ENCODE peak calls at places on chromosomes 3 and 15, in four cellular contexts. Q is epithelial cell of esophagus, S is HS-5, R is transverse colon. V is an unnamed sample.

GRCh38 chr3:19348929-19349564 is 200.7 kb downstream of the KCNH8 start:
- DNase-seq in Q (peak; percentile 56), S (no peak), R (no peak), V (no peak)

GRCh38 chr15:46892621-46893160 is 824.6 kb upstream of the SEMA6D start:
- DNase-seq in Q (peak; percentile 56), S (peak; percentile 40), R (no peak), V (no peak)

GRCh38 chr3:16239082-16239770 is 25.5 kb downstream of the DPH3 start:
- DNase-seq in Q (no peak), S (no peak), R (no peak), V (no peak)

GRCh38 chr3:12643724-12644123 is 20.2 kb downstream of the RAF1 start:
- DNase-seq in Q (no peak), S (no peak), R (no peak), V (no peak)

GRCh38 chr3:169634618-169635236 is 28.8 kb downstream of the MECOM start:
- DNase-seq in Q (peak; percentile 77), S (no peak), R (peak; percentile 84), V (no peak)

GRCh38 chr15:63401078-63401477 is 19.4 kb upstream of the CA12 start:
- DNase-seq in Q (peak; percentile 63), S (no peak), R (no peak), V (no peak)

GRCh38 chr15:68154923-68155559 is 50.1 kb downstream of the CALML4 start:
- DNase-seq in Q (peak; percentile 65), S (no peak), R (peak; percentile 33), V (peak; percentile 52)

GRCh38 chr3:71478568-71478967 is 105.0 kb downstream of the FOXP1 start:
- DNase-seq in Q (peak; percentile 61), S (no peak), R (no peak), V (no peak)

GRCh38 chr3:65344444-65344843 is 656.6 kb upstream of the ADAMTS9 start:
- DNase-seq in Q (no peak), S (no peak), R (no peak), V (no peak)

GRCh38 chr3:177051419-177051818 is 145.9 kb downstream of the TBL1XR1 start:
- DNase-seq in Q (no peak), S (no peak), R (no peak), V (no peak)

GRCh38 chr3:169457807-169458206 is 205.7 kb downstream of the MECOM start:
- DNase-seq in Q (no peak), S (no peak), R (no peak), V (no peak)

GRCh38 chr3:56183529-56183928 is 284.7 kb downstream of the ERC2 start:
- DNase-seq in Q (no peak), S (no peak), R (no peak), V (no peak)

GRCh38 chr3:54120657-54121403 is 1.5 kb upstream of the CACNA2D3 start:
- DNase-seq in Q (no peak), S (no peak), R (no peak), V (no peak)

GRCh38 chr15:48695088-48695834 is 49.8 kb upstream of the FBN1 start:
- DNase-seq in Q (peak; percentile 78), S (peak; percentile 95), R (no peak), V (peak; percentile 90)

GRCh38 chr3:183309276-183309675 is 56.2 kb downstream of the B3GNT5 start:
- DNase-seq in Q (no peak), S (no peak), R (peak; percentile 76), V (no peak)